ENCODE peak calls at places on chromosome 7, in five cellular contexts. One of them, this sample, is unnamed.

GRCh38 chr7:155388561-155388960 is 69.4 kb upstream of the EN2 start:
- DNase-seq in glutamatergic neuron: no peak
- DNase-seq in IMR-90: no peak
- DNase-seq in tibial artery: no peak
- DNase-seq in astrocyte of the spinal cord: no peak
- DNase-seq in this sample: no peak

GRCh38 chr7:103082497-103082896 is 7.6 kb downstream of the ARMC10 start:
- DNase-seq in glutamatergic neuron: no peak
- DNase-seq in IMR-90: no peak
- DNase-seq in tibial artery: no peak
- DNase-seq in astrocyte of the spinal cord: no peak
- DNase-seq in this sample: no peak

GRCh38 chr7:151705744-151706567 is 171.0 kb downstream of the PRKAG2 start:
- DNase-seq in glutamatergic neuron: no peak
- DNase-seq in IMR-90: peak; percentile 52
- DNase-seq in tibial artery: no peak
- DNase-seq in astrocyte of the spinal cord: no peak
- DNase-seq in this sample: no peak

GRCh38 chr7:149865437-149865836 is 8.3 kb upstream of the ATP6V0E2 start:
- DNase-seq in glutamatergic neuron: no peak
- DNase-seq in IMR-90: peak; percentile 6
- DNase-seq in tibial artery: no peak
- DNase-seq in astrocyte of the spinal cord: no peak
- DNase-seq in this sample: peak; percentile 17

GRCh38 chr7:86939197-86939814 is 120.1 kb downstream of the ELAPOR2 start:
- DNase-seq in glutamatergic neuron: no peak
- DNase-seq in IMR-90: peak; percentile 60
- DNase-seq in tibial artery: peak; percentile 35
- DNase-seq in astrocyte of the spinal cord: peak; percentile 72
- DNase-seq in this sample: no peak

GRCh38 chr7:41886257-41886905 is 183.5 kb upstream of the INHBA start:
- DNase-seq in glutamatergic neuron: peak; percentile 39
- DNase-seq in IMR-90: peak; percentile 95
- DNase-seq in tibial artery: peak; percentile 54
- DNase-seq in astrocyte of the spinal cord: peak; percentile 97
- DNase-seq in this sample: peak; percentile 44

GRCh38 chr7:101390901-101391301 is 28.2 kb downstream of the COL26A1 start:
- DNase-seq in glutamatergic neuron: peak; percentile 79
- DNase-seq in IMR-90: no peak
- DNase-seq in tibial artery: no peak
- DNase-seq in astrocyte of the spinal cord: peak; percentile 14
- DNase-seq in this sample: no peak

GRCh38 chr7:142357953-142358520 is 100.2 kb upstream of the PRSS58 start:
- DNase-seq in glutamatergic neuron: peak; percentile 39
- DNase-seq in IMR-90: peak; percentile 83
- DNase-seq in tibial artery: no peak
- DNase-seq in astrocyte of the spinal cord: peak; percentile 72
- DNase-seq in this sample: no peak

GRCh38 chr7:102453319-102453718 is 11.3 kb downstream of the ALKBH4 start:
- DNase-seq in glutamatergic neuron: no peak
- DNase-seq in IMR-90: no peak
- DNase-seq in tibial artery: no peak
- DNase-seq in astrocyte of the spinal cord: no peak
- DNase-seq in this sample: no peak

GRCh38 chr7:151283302-151283701 is 34.8 kb upstream of the SMARCD3 start:
- DNase-seq in glutamatergic neuron: no peak
- DNase-seq in IMR-90: no peak
- DNase-seq in tibial artery: no peak
- DNase-seq in astrocyte of the spinal cord: no peak
- DNase-seq in this sample: no peak

GRCh38 chr7:8442295-8442813 is 8.9 kb downstream of the NXPH1 start:
- DNase-seq in glutamatergic neuron: peak; percentile 45
- DNase-seq in IMR-90: no peak
- DNase-seq in tibial artery: no peak
- DNase-seq in astrocyte of the spinal cord: no peak
- DNase-seq in this sample: no peak

GRCh38 chr7:44415047-44415446 is 75.4 kb downstream of the NUDCD3 start:
- DNase-seq in glutamatergic neuron: no peak
- DNase-seq in IMR-90: peak; percentile 44
- DNase-seq in tibial artery: no peak
- DNase-seq in astrocyte of the spinal cord: peak; percentile 25
- DNase-seq in this sample: no peak

GRCh38 chr7:104089622-104090021 is 100.2 kb upstream of the RELN start:
- DNase-seq in glutamatergic neuron: no peak
- DNase-seq in IMR-90: no peak
- DNase-seq in tibial artery: no peak
- DNase-seq in astrocyte of the spinal cord: no peak
- DNase-seq in this sample: no peak

GRCh38 chr7:158344706-158345300 is 242.8 kb downstream of the PTPRN2 start:
- DNase-seq in glutamatergic neuron: no peak
- DNase-seq in IMR-90: no peak
- DNase-seq in tibial artery: no peak
- DNase-seq in astrocyte of the spinal cord: no peak
- DNase-seq in this sample: no peak

GRCh38 chr7:48525726-48526374 is 354.6 kb downstream of the ABCA13 start:
- DNase-seq in glutamatergic neuron: no peak
- DNase-seq in IMR-90: no peak
- DNase-seq in tibial artery: no peak
- DNase-seq in astrocyte of the spinal cord: no peak
- DNase-seq in this sample: no peak

GRCh38 chr7:113730309-113730955 is 188.4 kb downstream of the PPP1R3A start:
- DNase-seq in glutamatergic neuron: no peak
- DNase-seq in IMR-90: peak; percentile 87
- DNase-seq in tibial artery: no peak
- DNase-seq in astrocyte of the spinal cord: peak; percentile 87
- DNase-seq in this sample: no peak

GRCh38 chr7:24981544-24981951 is 1.6 kb upstream of the OSBPL3 start:
- DNase-seq in glutamatergic neuron: peak; percentile 41
- DNase-seq in IMR-90: peak; percentile 67
- DNase-seq in tibial artery: peak; percentile 57
- DNase-seq in astrocyte of the spinal cord: peak; percentile 69
- DNase-seq in this sample: peak; percentile 42

GRCh38 chr7:158782638-158783490 is 46.4 kb downstream of the ESYT2 start:
- DNase-seq in glutamatergic neuron: no peak
- DNase-seq in IMR-90: peak; percentile 12
- DNase-seq in tibial artery: peak; percentile 80
- DNase-seq in astrocyte of the spinal cord: peak; percentile 50
- DNase-seq in this sample: no peak

GRCh38 chr7:152910545-152911013 is 151.0 kb downstream of the ACTR3B start:
- DNase-seq in glutamatergic neuron: no peak
- DNase-seq in IMR-90: no peak
- DNase-seq in tibial artery: no peak
- DNase-seq in astrocyte of the spinal cord: no peak
- DNase-seq in this sample: no peak
- TF ChIP-seq CTCF in glutamatergic neuron: no peak
- TF ChIP-seq CTCF in IMR-90: no peak
- TF ChIP-seq CTCF in tibial artery: no peak
- TF ChIP-seq CTCF in astrocyte of the spinal cord: no peak
- TF ChIP-seq CTCF in this sample: no peak

DNA sequence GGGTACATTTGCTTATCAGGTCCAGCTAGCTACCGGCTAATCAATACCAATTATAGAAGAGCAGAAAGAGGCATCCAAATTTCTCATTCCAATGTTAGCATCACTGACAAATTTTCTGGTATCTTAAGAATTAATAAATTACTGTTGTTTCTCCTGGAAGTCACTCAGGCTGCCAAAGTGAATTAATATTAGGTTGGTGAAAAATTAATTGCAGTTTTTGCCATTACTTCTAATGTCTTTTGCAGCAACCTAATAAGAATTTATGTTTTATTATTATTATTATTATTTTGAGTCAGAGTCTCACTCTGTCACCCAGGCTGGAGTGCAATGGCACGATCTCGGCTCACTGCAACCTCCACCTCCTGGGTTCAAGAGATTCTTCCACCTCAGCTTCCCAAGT is 979.9 kb downstream of the TYW1 start:
- DNase-seq in glutamatergic neuron: no peak
- DNase-seq in IMR-90: no peak
- DNase-seq in tibial artery: no peak
- DNase-seq in astrocyte of the spinal cord: no peak
- DNase-seq in this sample: no peak
- TF ChIP-seq CTCF in glutamatergic neuron: no peak
- TF ChIP-seq CTCF in IMR-90: no peak
- TF ChIP-seq CTCF in tibial artery: no peak
- TF ChIP-seq CTCF in astrocyte of the spinal cord: no peak
- TF ChIP-seq CTCF in this sample: no peak

GRCh38 chr7:2103071-2103898 is 129.5 kb downstream of the MAD1L1 start:
- DNase-seq in glutamatergic neuron: no peak
- DNase-seq in IMR-90: no peak
- DNase-seq in tibial artery: no peak
- DNase-seq in astrocyte of the spinal cord: no peak
- DNase-seq in this sample: no peak
- TF ChIP-seq CTCF in glutamatergic neuron: no peak
- TF ChIP-seq CTCF in IMR-90: no peak
- TF ChIP-seq CTCF in tibial artery: no peak
- TF ChIP-seq CTCF in astrocyte of the spinal cord: peak; percentile 21
- TF ChIP-seq CTCF in this sample: no peak

GRCh38 chr7:18293759-18294158 is 201.8 kb upstream of the HDAC9 start:
- DNase-seq in glutamatergic neuron: no peak
- DNase-seq in IMR-90: no peak
- DNase-seq in tibial artery: no peak
- DNase-seq in astrocyte of the spinal cord: no peak
- DNase-seq in this sample: no peak

GRCh38 chr7:18294408-18294807 is 201.1 kb upstream of the HDAC9 start:
- DNase-seq in glutamatergic neuron: no peak
- DNase-seq in IMR-90: no peak
- DNase-seq in tibial artery: no peak
- DNase-seq in astrocyte of the spinal cord: no peak
- DNase-seq in this sample: no peak

GRCh38 chr7:18290865-18291264 is 204.7 kb upstream of the HDAC9 start:
- DNase-seq in glutamatergic neuron: no peak
- DNase-seq in IMR-90: no peak
- DNase-seq in tibial artery: no peak
- DNase-seq in astrocyte of the spinal cord: no peak
- DNase-seq in this sample: no peak

GRCh38 chr7:18292584-18292983 is 203.0 kb upstream of the HDAC9 start:
- DNase-seq in glutamatergic neuron: no peak
- DNase-seq in IMR-90: no peak
- DNase-seq in tibial artery: no peak
- DNase-seq in astrocyte of the spinal cord: no peak
- DNase-seq in this sample: no peak

DNA sequence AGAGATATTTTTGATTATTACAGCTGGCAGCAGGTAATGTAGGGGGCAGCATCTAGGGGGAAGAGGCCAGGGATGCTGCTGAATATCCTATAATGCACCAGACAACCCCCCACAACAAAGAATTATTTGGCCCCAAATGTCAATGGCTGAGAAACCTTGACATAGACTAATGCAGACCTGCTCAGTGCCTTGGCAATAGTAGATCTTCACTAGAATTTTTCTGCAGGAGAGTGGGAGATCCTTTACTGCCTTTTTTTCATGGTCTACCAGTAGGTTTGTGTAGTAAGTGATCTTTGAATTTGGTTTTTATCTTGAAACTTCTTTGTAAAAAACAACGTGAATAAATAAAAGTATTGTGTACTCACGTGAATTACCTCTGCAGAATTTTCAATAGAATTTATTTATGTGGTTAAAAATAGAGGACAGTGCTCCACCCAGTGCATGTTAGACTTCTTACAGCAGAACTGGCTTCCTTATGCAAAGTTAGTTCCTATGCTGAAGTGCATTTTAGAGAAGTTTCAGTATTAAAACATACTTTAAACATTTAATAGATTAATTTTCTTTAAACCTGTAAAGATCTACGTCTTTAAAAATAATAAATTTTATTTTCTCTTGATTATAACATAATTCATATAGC is 199.7 kb upstream of the HDAC9 start:
- DNase-seq in glutamatergic neuron: no peak
- DNase-seq in IMR-90: no peak
- DNase-seq in tibial artery: no peak
- DNase-seq in astrocyte of the spinal cord: no peak
- DNase-seq in this sample: no peak
- TF ChIP-seq CTCF in glutamatergic neuron: no peak
- TF ChIP-seq CTCF in IMR-90: no peak
- TF ChIP-seq CTCF in tibial artery: no peak
- TF ChIP-seq CTCF in astrocyte of the spinal cord: no peak
- TF ChIP-seq CTCF in this sample: no peak

GRCh38 chr7:16421333-16422099 is at the start of gene CRPPA:
- DNase-seq in glutamatergic neuron: peak; percentile 77
- DNase-seq in IMR-90: peak; percentile 21
- DNase-seq in tibial artery: no peak
- DNase-seq in astrocyte of the spinal cord: peak; percentile 50
- DNase-seq in this sample: no peak

GRCh38 chr7:16422100-16422430 is 727 bp upstream of the CRPPA start:
- DNase-seq in glutamatergic neuron: no peak
- DNase-seq in IMR-90: peak; percentile 64
- DNase-seq in tibial artery: no peak
- DNase-seq in astrocyte of the spinal cord: peak; percentile 25
- DNase-seq in this sample: no peak

GRCh38 chr7:16420329-16420648 is 1.0 kb downstream of the CRPPA start:
- DNase-seq in glutamatergic neuron: no peak
- DNase-seq in IMR-90: no peak
- DNase-seq in tibial artery: no peak
- DNase-seq in astrocyte of the spinal cord: no peak
- DNase-seq in this sample: no peak

GRCh38 chr7:16419859-16420258 is 1.5 kb downstream of the CRPPA start:
- DNase-seq in glutamatergic neuron: no peak
- DNase-seq in IMR-90: no peak
- DNase-seq in tibial artery: no peak
- DNase-seq in astrocyte of the spinal cord: no peak
- DNase-seq in this sample: no peak

DNA sequence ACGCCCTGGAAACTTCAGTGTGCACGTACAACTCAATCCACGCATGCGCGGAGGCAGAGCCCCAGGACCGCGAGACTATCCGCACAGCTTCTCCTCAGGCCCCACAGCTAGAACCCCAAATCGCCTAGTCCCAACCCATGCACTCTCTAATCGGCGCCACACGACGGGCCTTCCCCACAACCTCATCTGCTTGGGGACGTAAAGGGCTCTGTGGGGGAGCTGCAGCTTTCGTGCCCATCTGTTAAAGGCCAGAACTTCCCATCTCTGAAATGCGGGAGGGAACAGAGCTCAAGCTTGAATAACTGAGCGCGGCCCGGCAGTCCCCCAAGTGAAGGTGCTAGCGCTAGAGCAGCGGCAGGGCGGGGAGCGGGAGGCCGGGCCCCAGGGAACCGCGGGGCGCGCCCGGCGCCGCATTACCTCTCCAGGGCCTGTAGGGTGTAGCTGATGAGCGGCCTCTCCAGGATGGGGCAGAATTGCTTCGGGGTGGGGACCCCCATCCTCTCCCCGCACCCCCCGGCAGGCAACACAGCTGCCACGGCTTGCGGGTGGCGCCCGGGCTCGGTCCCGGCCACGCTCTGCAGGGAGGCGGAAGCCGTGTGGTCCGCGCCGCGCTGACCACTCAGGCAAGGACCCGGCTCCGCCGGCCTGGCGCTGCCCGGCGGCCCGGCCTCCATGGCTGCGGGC is 547 bp downstream of the CRPPA start:
- DNase-seq in glutamatergic neuron: peak; percentile 82
- DNase-seq in IMR-90: peak; percentile 82
- DNase-seq in tibial artery: peak; percentile 82
- DNase-seq in astrocyte of the spinal cord: peak; percentile 89
- DNase-seq in this sample: no peak
- TF ChIP-seq CTCF in glutamatergic neuron: peak; percentile 55
- TF ChIP-seq CTCF in IMR-90: no peak
- TF ChIP-seq CTCF in tibial artery: peak; percentile 41
- TF ChIP-seq CTCF in astrocyte of the spinal cord: peak; percentile 30
- TF ChIP-seq CTCF in this sample: no peak